ENCODE peak calls at places on chromosomes 16 and 17, in nine cellular contexts. One of them, this sample, is unnamed.

GRCh38 chr17:45341389-45342158 is 24.8 kb upstream of the MAP3K14 start:
- DNase-seq in NCI-H2029 treated with DMSO at 0.1 percent for 48 hours: no peak
- DNase-seq in iPS DF 6.9: peak
- DNase-seq in prostate gland: no peak
- DNase-seq in non-pigmented ciliary epithelial cell: peak
- DNase-seq in activated CD4-positive, CD25-positive, alpha-beta regulatory T cell treated with anti-CD3 and anti-CD28 coated beads, Interleukin-2, amount 50 U/mL, for 16 hours: no peak
- DNase-seq in mesendoderm: peak
- DNase-seq in right cardiac atrium: peak
- DNase-seq in gastrocnemius medialis: no peak
- DNase-seq in this sample: no peak

GRCh38 chr16:65842067-65842466 is 524.4 kb upstream of the CDH5 start:
- DNase-seq in non-pigmented ciliary epithelial cell: no peak
- DNase-seq in prostate gland: no peak
- DNase-seq in activated CD4-positive, CD25-positive, alpha-beta regulatory T cell treated with anti-CD3 and anti-CD28 coated beads, Interleukin-2, amount 50 U/mL, for 16 hours: no peak
- DNase-seq in NCI-H2029 treated with DMSO at 0.1 percent for 48 hours: no peak
- DNase-seq in right cardiac atrium: no peak
- DNase-seq in mesendoderm: no peak
- DNase-seq in gastrocnemius medialis: no peak
- DNase-seq in iPS DF 6.9: no peak
- DNase-seq in this sample: no peak

GRCh38 chr17:28549274-28550132 is 2.9 kb downstream of the UNC119 start:
- DNase-seq in iPS DF 6.9: no peak
- DNase-seq in non-pigmented ciliary epithelial cell: no peak
- DNase-seq in activated CD4-positive, CD25-positive, alpha-beta regulatory T cell treated with anti-CD3 and anti-CD28 coated beads, Interleukin-2, amount 50 U/mL, for 16 hours: no peak
- DNase-seq in mesendoderm: no peak
- DNase-seq in right cardiac atrium: no peak
- DNase-seq in prostate gland: no peak
- DNase-seq in gastrocnemius medialis: no peak
- DNase-seq in NCI-H2029 treated with DMSO at 0.1 percent for 48 hours: no peak
- DNase-seq in this sample: peak

GRCh38 chr16:85428899-85429775 is 184.0 kb upstream of the GSE1 start:
- DNase-seq in prostate gland: no peak
- DNase-seq in activated CD4-positive, CD25-positive, alpha-beta regulatory T cell treated with anti-CD3 and anti-CD28 coated beads, Interleukin-2, amount 50 U/mL, for 16 hours: no peak
- DNase-seq in mesendoderm: no peak
- DNase-seq in non-pigmented ciliary epithelial cell: no peak
- DNase-seq in right cardiac atrium: no peak
- DNase-seq in gastrocnemius medialis: no peak
- DNase-seq in iPS DF 6.9: no peak
- DNase-seq in NCI-H2029 treated with DMSO at 0.1 percent for 48 hours: no peak
- DNase-seq in this sample: no peak

GRCh38 chr16:15856217-15856616 is 611 bp downstream of the MYH11 start:
- DNase-seq in NCI-H2029 treated with DMSO at 0.1 percent for 48 hours: no peak
- DNase-seq in right cardiac atrium: no peak
- DNase-seq in iPS DF 6.9: no peak
- DNase-seq in prostate gland: no peak
- DNase-seq in activated CD4-positive, CD25-positive, alpha-beta regulatory T cell treated with anti-CD3 and anti-CD28 coated beads, Interleukin-2, amount 50 U/mL, for 16 hours: no peak
- DNase-seq in gastrocnemius medialis: no peak
- DNase-seq in non-pigmented ciliary epithelial cell: no peak
- DNase-seq in mesendoderm: no peak
- DNase-seq in this sample: no peak

GRCh38 chr16:29664133-29664912 is 1.3 kb downstream of the SPN start:
- DNase-seq in activated CD4-positive, CD25-positive, alpha-beta regulatory T cell treated with anti-CD3 and anti-CD28 coated beads, Interleukin-2, amount 50 U/mL, for 16 hours: no peak
- DNase-seq in non-pigmented ciliary epithelial cell: no peak
- DNase-seq in iPS DF 6.9: no peak
- DNase-seq in NCI-H2029 treated with DMSO at 0.1 percent for 48 hours: no peak
- DNase-seq in right cardiac atrium: no peak
- DNase-seq in mesendoderm: no peak
- DNase-seq in prostate gland: no peak
- DNase-seq in gastrocnemius medialis: no peak
- DNase-seq in this sample: peak

GRCh38 chr16:8944113-8944765 is 19.5 kb downstream of the USP7 start:
- DNase-seq in gastrocnemius medialis: no peak
- DNase-seq in mesendoderm: no peak
- DNase-seq in non-pigmented ciliary epithelial cell: no peak
- DNase-seq in activated CD4-positive, CD25-positive, alpha-beta regulatory T cell treated with anti-CD3 and anti-CD28 coated beads, Interleukin-2, amount 50 U/mL, for 16 hours: no peak
- DNase-seq in NCI-H2029 treated with DMSO at 0.1 percent for 48 hours: no peak
- DNase-seq in right cardiac atrium: no peak
- DNase-seq in prostate gland: no peak
- DNase-seq in iPS DF 6.9: no peak
- DNase-seq in this sample: peak

GRCh38 chr17:71402661-71403141 is 718.1 kb upstream of the SOX9 start:
- DNase-seq in activated CD4-positive, CD25-positive, alpha-beta regulatory T cell treated with anti-CD3 and anti-CD28 coated beads, Interleukin-2, amount 50 U/mL, for 16 hours: no peak
- DNase-seq in prostate gland: no peak
- DNase-seq in mesendoderm: no peak
- DNase-seq in non-pigmented ciliary epithelial cell: no peak
- DNase-seq in NCI-H2029 treated with DMSO at 0.1 percent for 48 hours: peak
- DNase-seq in iPS DF 6.9: no peak
- DNase-seq in right cardiac atrium: no peak
- DNase-seq in gastrocnemius medialis: no peak
- DNase-seq in this sample: no peak

GRCh38 chr17:78736526-78737079 is 45.5 kb downstream of the CYTH1 start:
- DNase-seq in right cardiac atrium: peak
- DNase-seq in non-pigmented ciliary epithelial cell: no peak
- DNase-seq in gastrocnemius medialis: peak
- DNase-seq in iPS DF 6.9: no peak
- DNase-seq in prostate gland: peak
- DNase-seq in activated CD4-positive, CD25-positive, alpha-beta regulatory T cell treated with anti-CD3 and anti-CD28 coated beads, Interleukin-2, amount 50 U/mL, for 16 hours: peak
- DNase-seq in mesendoderm: peak
- DNase-seq in NCI-H2029 treated with DMSO at 0.1 percent for 48 hours: peak
- DNase-seq in this sample: peak

This sample was measured in B cell.